ENCODE peak calls at places on chromosomes 2 and 18, in six cellular contexts. One of them, this sample, is unnamed.

GRCh38 chr2:73886357-73886756 is 6.5 kb upstream of the ACTG2 start:
- DNase-seq in HCT116: no peak
- DNase-seq in substantia nigra: no peak
- DNase-seq in activated CD4-positive, alpha-beta T cell treated with anti-CD3 and anti-CD28 coated beads for 4 hours: peak
- DNase-seq in RPMI7951: no peak
- DNase-seq in GM13976: no peak
- DNase-seq in this sample: no peak

GRCh38 chr2:148614024-148614331 is 30.6 kb upstream of the EPC2 start:
- DNase-seq in activated CD4-positive, alpha-beta T cell treated with anti-CD3 and anti-CD28 coated beads for 4 hours: no peak
- DNase-seq in HCT116: no peak
- DNase-seq in RPMI7951: no peak
- DNase-seq in GM13976: no peak
- DNase-seq in substantia nigra: no peak
- DNase-seq in this sample: no peak

GRCh38 chr2:85244798-85245197 is 83.0 kb downstream of the TGOLN2 start:
- DNase-seq in RPMI7951: no peak
- DNase-seq in substantia nigra: no peak
- DNase-seq in activated CD4-positive, alpha-beta T cell treated with anti-CD3 and anti-CD28 coated beads for 4 hours: no peak
- DNase-seq in HCT116: no peak
- DNase-seq in GM13976: no peak
- DNase-seq in this sample: no peak

GRCh38 chr2:167406558-167406957 is 518.3 kb downstream of the XIRP2 start:
- DNase-seq in HCT116: no peak
- DNase-seq in activated CD4-positive, alpha-beta T cell treated with anti-CD3 and anti-CD28 coated beads for 4 hours: no peak
- DNase-seq in substantia nigra: no peak
- DNase-seq in RPMI7951: peak
- DNase-seq in GM13976: no peak
- DNase-seq in this sample: no peak

GRCh38 chr18:58313491-58314032 is 269.5 kb downstream of the NEDD4L start:
- DNase-seq in GM13976: no peak
- DNase-seq in activated CD4-positive, alpha-beta T cell treated with anti-CD3 and anti-CD28 coated beads for 4 hours: no peak
- DNase-seq in substantia nigra: no peak
- DNase-seq in RPMI7951: no peak
- DNase-seq in HCT116: no peak
- DNase-seq in this sample: no peak

GRCh38 chr2:7672027-7672684 is 754.9 kb downstream of the RNF144A start:
- DNase-seq in activated CD4-positive, alpha-beta T cell treated with anti-CD3 and anti-CD28 coated beads for 4 hours: peak
- DNase-seq in RPMI7951: peak
- DNase-seq in substantia nigra: no peak
- DNase-seq in HCT116: peak
- DNase-seq in GM13976: peak
- DNase-seq in this sample: peak

GRCh38 chr2:195535911-195536522 is 121.0 kb upstream of the SLC39A10 start:
- DNase-seq in GM13976: peak
- DNase-seq in RPMI7951: peak
- DNase-seq in HCT116: no peak
- DNase-seq in activated CD4-positive, alpha-beta T cell treated with anti-CD3 and anti-CD28 coated beads for 4 hours: peak
- DNase-seq in substantia nigra: no peak
- DNase-seq in this sample: peak

GRCh38 chr2:168751104-168751768 is 51.2 kb upstream of the NOSTRIN start:
- DNase-seq in substantia nigra: no peak
- DNase-seq in activated CD4-positive, alpha-beta T cell treated with anti-CD3 and anti-CD28 coated beads for 4 hours: peak
- DNase-seq in RPMI7951: no peak
- DNase-seq in GM13976: peak
- DNase-seq in HCT116: no peak
- DNase-seq in this sample: peak

GRCh38 chr2:15521782-15522181 is 39.4 kb downstream of the NBAS start:
- DNase-seq in RPMI7951: peak
- DNase-seq in substantia nigra: no peak
- DNase-seq in GM13976: no peak
- DNase-seq in activated CD4-positive, alpha-beta T cell treated with anti-CD3 and anti-CD28 coated beads for 4 hours: no peak
- DNase-seq in HCT116: no peak
- DNase-seq in this sample: no peak

GRCh38 chr2:43228341-43228751 is 1.9 kb upstream of the ZFP36L2 start:
- DNase-seq in HCT116: no peak
- DNase-seq in activated CD4-positive, alpha-beta T cell treated with anti-CD3 and anti-CD28 coated beads for 4 hours: no peak
- DNase-seq in substantia nigra: no peak
- DNase-seq in RPMI7951: no peak
- DNase-seq in GM13976: no peak
- DNase-seq in this sample: no peak

This sample was measured in T-helper 9 cell.